ENCODE peak calls at places on chromosomes 7 and 10, in five cellular contexts. F is A549, C is brain microvascular endothelial cell, H is transverse colon, R is mammary epithelial cell. G is an unnamed sample.

GRCh38 chr7:1225462-1226154 is 7.1 kb upstream of the UNCX start:
- DNase-seq in C (no peak), F (peak), H (no peak), R (no peak), G (peak)

GRCh38 chr7:149081914-149082313 is 8.6 kb downstream of the ZNF786 start:
- DNase-seq in C (no peak), H (no peak), F (no peak), R (no peak), G (no peak)

GRCh38 chr10:112562803-112563663 is 116.0 kb downstream of the VTI1A start:
- DNase-seq in R (no peak), F (no peak), C (no peak), H (no peak), G (peak)

GRCh38 chr7:105800442-105800841 is 76.0 kb downstream of the ATXN7L1 start:
- DNase-seq in C (peak), F (no peak), H (no peak), R (no peak), G (no peak)

GRCh38 chr7:131105803-131106680 is 221.6 kb upstream of the MKLN1 start:
- DNase-seq in H (peak), F (peak), C (peak), R (peak), G (peak)

GRCh38 chr10:81995254-81995653 is 120.3 kb downstream of the NRG3 start:
- DNase-seq in F (no peak), R (no peak), C (no peak), H (no peak), G (no peak)

GRCh38 chr7:19101911-19102310 is 15.5 kb downstream of the TWIST1 start:
- DNase-seq in C (no peak), H (no peak), R (no peak), F (no peak), G (no peak)

GRCh38 chr10:99983280-99983988 is 26.3 kb downstream of the DNMBP start:
- DNase-seq in H (no peak), F (no peak), R (no peak), C (peak), G (no peak)

GRCh38 chr7:43553999-43554398 is 28.9 kb upstream of the STK17A start:
- DNase-seq in F (no peak), R (peak), C (peak), H (no peak), G (peak)

GRCh38 chr7:92435542-92435941 is 11.7 kb upstream of the GATAD1 start:
- DNase-seq in H (no peak), R (no peak), F (no peak), C (no peak), G (no peak)

GRCh38 chr10:42962902-42963231 is 114.0 kb upstream of the RET start:
- DNase-seq in R (no peak), C (no peak), F (no peak), H (peak), G (no peak)

GRCh38 chr7:135385209-135385608 is 124.7 kb downstream of the CNOT4 start:
- DNase-seq in F (no peak), R (peak), H (no peak), C (peak), G (peak)

GRCh38 chr7:108335264-108335918 is 120.8 kb downstream of the NRCAM start:
- DNase-seq in H (no peak), F (no peak), R (no peak), C (peak), G (no peak)

GRCh38 chr10:94963901-94964300 is 25.4 kb downstream of the CYP2C9 start:
- DNase-seq in F (peak), R (peak), C (peak), H (no peak), G (peak)

GRCh38 chr10:70404906-70405824 is 1.2 kb downstream of the EIF4EBP2 start:
- DNase-seq in H (peak), C (peak), R (peak), F (peak), G (peak)

GRCh38 chr7:27092753-27093097 is 3.1 kb downstream of the HOXA1 start:
- DNase-seq in F (no peak), R (no peak), H (no peak), C (no peak), G (no peak)

GRCh38 chr7:85030893-85031292 is 156.0 kb downstream of the SEMA3D start:
- DNase-seq in H (no peak), C (peak), F (peak), R (peak), G (peak)

GRCh38 chr10:124741281-124741921 is 2.8 kb downstream of the FAM53B start:
- DNase-seq in R (peak), C (peak), F (peak), H (peak), G (peak)
- H3K4me3 ChIP-seq in R (peak), C (no peak), F (no peak), H (peak), G (peak)

GRCh38 chr10:7407368-7408002 is 3.3 kb downstream of the SFMBT2 start:
- DNase-seq in H (no peak), F (no peak), C (no peak), R (no peak), G (no peak)
- H3K4me3 ChIP-seq in H (peak), F (peak), C (peak), R (no peak), G (peak)

DNA sequence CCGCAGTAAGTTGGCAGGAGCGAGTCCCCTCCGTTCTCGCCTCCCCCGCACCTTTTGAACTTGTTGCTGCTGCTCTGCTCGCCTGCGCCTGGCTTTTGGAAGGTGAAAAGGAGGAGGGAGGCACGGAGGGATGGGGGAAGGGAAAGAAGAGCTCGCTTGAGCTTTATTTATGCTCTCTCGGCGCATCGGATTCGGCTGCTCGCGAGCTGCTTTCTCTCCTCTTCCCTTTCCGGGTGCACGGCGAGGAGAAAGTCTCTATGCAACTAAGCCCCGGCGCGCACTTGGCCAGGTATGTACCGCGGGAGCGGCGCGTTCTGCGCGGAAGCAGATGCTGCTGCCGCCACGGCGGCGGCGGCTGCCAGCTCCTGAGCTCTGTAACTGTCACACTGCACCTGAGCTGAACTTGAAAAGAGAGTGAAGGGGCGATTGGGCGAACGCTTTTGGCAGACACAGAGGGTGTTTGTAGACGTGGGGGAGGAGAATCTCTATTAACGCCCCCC is 551 bp downstream of the KCND2 start:
- DNase-seq in C (no peak), F (no peak), R (peak), H (no peak), G (peak)
- H3K4me3 ChIP-seq in C (peak), F (peak), R (peak), H (peak), G (peak)

GRCh38 chr10:65993451-65993850 is 932.4 kb upstream of the LRRTM3 start:
- DNase-seq in R (no peak), H (no peak), C (no peak), F (no peak), G (no peak)
- H3K4me3 ChIP-seq in R (no peak), H (no peak), C (no peak), F (no peak), G (no peak)

GRCh38 chr7:193538-194256 is 1.3 kb downstream of the FAM20C start:
- DNase-seq in C (no peak), F (peak), R (peak), H (no peak), G (peak)
- H3K4me3 ChIP-seq in C (peak), F (peak), R (peak), H (peak), G (peak)

GRCh38 chr7:41005381-41005901 is 697.4 kb downstream of the INHBA start:
- DNase-seq in R (peak), H (no peak), C (peak), F (no peak), G (peak)
- H3K4me3 ChIP-seq in R (no peak), H (no peak), C (no peak), F (no peak), G (no peak)

DNA sequence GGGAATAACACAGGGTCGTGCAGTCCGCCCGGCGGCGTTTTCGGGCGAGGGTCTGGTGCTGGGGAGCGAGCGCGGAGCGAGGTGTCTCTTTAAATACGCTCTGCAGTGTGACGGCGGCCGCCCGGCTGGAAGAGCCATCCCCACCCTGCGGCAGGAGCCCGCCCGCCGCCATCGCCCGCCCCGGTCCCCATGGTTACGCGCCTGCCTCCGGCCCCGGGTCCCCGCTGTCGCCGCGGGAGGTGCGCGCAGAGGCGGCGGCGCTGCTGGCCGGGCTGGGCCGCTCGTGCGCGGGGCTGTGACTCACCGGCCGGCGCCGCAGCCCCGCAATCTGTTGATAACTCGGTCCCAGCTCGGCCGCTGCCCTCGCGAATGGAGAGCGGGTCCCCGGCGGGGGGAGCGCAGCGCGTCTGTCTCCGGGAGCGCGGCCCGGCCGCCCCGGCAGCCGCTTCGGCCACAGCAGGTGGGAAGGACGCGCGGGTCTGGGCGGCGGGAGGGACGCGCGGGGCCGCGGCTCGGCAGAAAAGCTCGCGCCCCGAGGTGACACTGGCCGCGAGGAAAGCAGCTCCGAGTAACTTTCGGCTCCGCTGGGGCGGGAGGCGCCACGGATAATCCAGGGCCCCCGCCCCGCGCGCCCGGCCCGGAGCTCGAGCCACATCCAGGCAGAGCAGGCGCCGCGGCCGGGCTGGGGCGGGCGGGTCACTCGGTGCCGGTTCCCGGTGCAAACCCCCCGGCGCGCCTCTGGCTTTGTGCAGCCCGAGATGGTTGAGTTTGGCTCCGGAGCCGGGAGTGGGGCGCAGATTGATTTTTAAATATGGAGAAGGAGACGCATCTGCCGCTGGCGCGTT is at the start of gene ADGRA1:
- DNase-seq in R (no peak), H (no peak), F (no peak), C (no peak), G (no peak)
- H3K4me3 ChIP-seq in R (no peak), H (no peak), F (peak), C (no peak), G (no peak)

DNA sequence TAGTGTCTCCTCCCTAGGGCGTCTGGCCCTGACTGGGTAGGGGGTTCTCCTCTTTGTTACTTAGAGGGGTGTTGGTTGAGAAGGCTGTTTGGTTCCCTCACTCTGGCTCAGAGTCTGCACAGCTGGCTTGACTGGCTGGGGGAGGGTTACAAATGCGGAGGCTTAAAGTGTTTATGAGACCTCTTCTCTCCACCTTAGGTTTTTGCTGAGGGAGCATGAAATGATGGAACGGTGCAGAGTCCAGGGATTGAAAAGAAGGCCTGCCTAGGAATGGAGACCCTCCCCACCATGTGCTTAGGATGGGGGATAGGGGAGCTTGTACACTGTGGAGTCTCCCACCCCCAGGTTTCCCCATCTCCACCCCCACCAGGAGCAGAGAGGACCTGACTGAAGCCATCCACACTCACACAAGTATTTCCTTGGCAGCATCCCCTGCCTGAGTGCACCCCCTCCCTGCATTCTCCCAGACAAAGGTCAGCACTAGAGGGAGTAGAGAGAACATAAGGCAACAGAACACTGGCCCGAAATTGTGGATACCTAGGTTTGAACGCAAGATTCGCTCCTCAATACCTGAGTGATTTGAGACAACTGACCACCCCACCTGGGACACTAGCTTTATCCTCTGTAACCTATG is 1.7 kb upstream of the LDB1 start:
- DNase-seq in F (no peak), R (no peak), H (peak), C (no peak), G (no peak)
- H3K4me3 ChIP-seq in F (no peak), R (no peak), H (no peak), C (no peak), G (no peak)

DNA sequence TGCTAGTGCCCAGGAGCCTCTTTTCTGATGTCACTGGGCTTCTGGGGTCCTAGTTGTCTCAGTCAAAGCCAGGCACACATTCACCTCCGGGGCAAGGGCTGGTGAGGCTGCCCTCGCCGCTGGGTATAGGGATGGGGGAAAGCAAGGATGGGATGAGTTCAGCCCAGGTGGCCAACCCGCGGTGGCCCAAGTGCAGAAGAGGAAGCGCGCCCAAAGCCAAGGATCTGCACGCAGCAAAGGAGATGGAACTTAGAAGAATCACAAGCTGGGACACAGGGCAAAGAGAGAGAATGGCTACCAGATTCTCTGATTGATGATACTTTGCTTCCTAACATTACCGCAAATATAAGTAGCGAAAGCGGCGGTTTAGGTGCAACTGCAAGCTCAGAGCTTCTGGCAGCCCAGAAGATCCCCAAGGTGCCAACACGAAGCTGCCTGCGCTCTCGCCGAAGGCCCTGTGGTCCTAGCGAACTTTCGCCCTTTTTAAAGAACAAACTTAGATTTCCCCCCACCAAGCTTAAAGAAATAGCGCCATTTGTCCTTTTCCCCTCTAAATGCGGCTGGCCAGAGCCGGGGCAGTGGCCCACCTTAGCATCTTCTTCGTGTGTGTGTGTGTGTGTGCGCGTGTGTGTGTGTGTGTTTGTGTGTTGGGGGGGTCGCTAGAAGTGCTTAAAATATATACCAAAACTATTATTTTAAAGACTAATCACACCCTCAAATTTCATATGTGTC is 911 bp upstream of the MKX start:
- DNase-seq in F (no peak), C (no peak), H (no peak), R (peak), G (peak)
- H3K4me3 ChIP-seq in F (no peak), C (peak), H (peak), R (no peak), G (no peak)

DNA sequence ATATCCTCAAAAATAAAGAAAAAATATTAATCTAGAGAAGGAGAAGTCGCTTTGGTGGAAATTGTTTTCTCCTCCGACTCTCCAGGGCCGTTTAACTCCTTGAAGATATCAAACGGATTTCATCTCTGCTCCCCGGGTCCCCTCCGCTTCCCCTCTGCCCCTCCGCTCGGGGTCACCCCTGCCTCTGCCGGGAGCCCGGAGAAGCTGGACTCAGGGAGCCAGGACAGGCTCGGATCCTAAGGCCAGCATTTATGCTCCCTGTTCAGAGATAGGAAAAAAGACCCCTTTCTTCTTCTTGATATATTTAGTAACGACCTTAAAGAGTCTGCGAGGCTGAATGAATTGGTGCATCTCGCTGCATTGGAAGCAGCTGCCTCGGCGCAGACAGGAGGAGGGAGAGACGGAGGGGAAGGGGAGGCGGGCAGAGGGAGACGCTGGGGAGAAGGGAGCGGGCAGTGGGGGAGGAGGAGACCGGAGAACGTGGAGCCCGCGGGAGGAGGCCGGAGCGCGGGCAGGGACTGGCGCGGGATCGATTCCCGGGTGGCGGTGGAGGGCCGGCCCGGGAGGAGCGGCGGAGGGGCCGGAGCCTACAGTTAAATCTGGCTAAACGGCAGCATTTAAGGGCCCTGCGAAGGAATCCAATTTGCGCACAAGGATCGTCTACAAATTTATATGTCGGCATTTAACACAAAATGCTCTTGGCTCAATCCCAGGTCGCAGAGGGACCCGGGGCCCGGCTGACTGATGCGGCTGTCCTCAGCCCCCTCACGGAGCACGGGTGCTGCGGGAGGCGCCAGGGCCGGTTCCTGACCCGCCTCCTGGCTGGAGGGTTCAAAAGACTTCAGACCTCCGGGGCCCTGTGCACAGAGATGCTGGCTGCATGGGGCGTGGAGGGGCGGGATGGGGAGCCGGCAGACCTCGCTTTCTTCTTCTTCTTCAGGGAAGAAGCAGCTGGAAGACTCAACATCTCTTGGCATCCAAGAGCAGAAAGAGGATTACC is 55.6 kb downstream of the CRTAC1 start:
- DNase-seq in F (no peak), C (no peak), R (no peak), H (no peak), G (no peak)
- H3K4me3 ChIP-seq in F (no peak), C (no peak), R (no peak), H (no peak), G (no peak)